ENCODE peak calls at places on chromosomes 13 and 19, in eight cellular contexts. L is right lobe of liver, Z is transverse colon, Y is tibial nerve, C is uterus, X is breast epithelium, U is ovary, E is gastrocnemius medialis. A is an unnamed sample.

GRCh38 chr13:104460553-104460952 is 1394.3 kb upstream of the SLC10A2 start:
- DNase-seq in L (no peak), Z (no peak), Y (no peak), C (no peak), X (no peak), U (no peak), E (no peak), A (no peak)

GRCh38 chr13:28449826-28450773 is 44.8 kb downstream of the FLT1 start:
- DNase-seq in L (no peak), Z (no peak), Y (no peak), C (no peak), X (no peak), U (no peak), E (no peak), A (no peak)

GRCh38 chr13:66312312-66313087 is 917.6 kb downstream of the PCDH9 start:
- DNase-seq in L (no peak), Z (peak; percentile 44), Y (no peak), C (no peak), X (no peak), U (peak; percentile 40), E (no peak), A (no peak)

GRCh38 chr19:6056801-6057650 is 53.3 kb downstream of the RFX2 start:
- DNase-seq in L (peak; percentile 65), Z (peak; percentile 70), Y (no peak), C (peak; percentile 91), X (peak; percentile 78), U (peak; percentile 87), E (peak; percentile 70), A (no peak)

GRCh38 chr19:6735181-6735891 is 2.0 kb downstream of the GPR108 start:
- DNase-seq in L (no peak), Z (no peak), Y (no peak), C (no peak), X (no peak), U (no peak), E (no peak), A (no peak)

GRCh38 chr19:6126335-6126974 is 9.0 kb upstream of the ACSBG2 start:
- DNase-seq in L (no peak), Z (no peak), Y (no peak), C (no peak), X (no peak), U (no peak), E (no peak), A (no peak)

GRCh38 chr13:37348916-37349653 is 243.6 kb upstream of the CSNK1A1L start:
- DNase-seq in L (no peak), Z (no peak), Y (no peak), C (no peak), X (no peak), U (no peak), E (no peak), A (no peak)

GRCh38 chr13:77800219-77800618 is 102.7 kb downstream of the SLAIN1 start:
- DNase-seq in L (no peak), Z (no peak), Y (no peak), C (no peak), X (no peak), U (no peak), E (no peak), A (no peak)

GRCh38 chr13:31998131-31998530 is 33.4 kb upstream of the FRY start:
- DNase-seq in L (no peak), Z (no peak), Y (no peak), C (no peak), X (no peak), U (no peak), E (no peak), A (no peak)

GRCh38 chr13:44303681-44304432 is 69.8 kb upstream of the SERP2 start:
- DNase-seq in L (no peak), Z (peak; percentile 41), Y (no peak), C (peak; percentile 87), X (peak; percentile 53), U (peak; percentile 60), E (peak; percentile 69), A (no peak)

GRCh38 chr19:46980756-46981155 is 38.9 kb upstream of the NPAS1 start:
- DNase-seq in L (no peak), Z (no peak), Y (no peak), C (no peak), X (no peak), U (no peak), E (no peak), A (no peak)

GRCh38 chr13:44141725-44142539 is 231.7 kb upstream of the SERP2 start:
- DNase-seq in L (peak; percentile 98), Z (peak; percentile 99), Y (peak; percentile 96), C (peak; percentile 96), X (peak; percentile 98), U (peak; percentile 99), E (peak; percentile 96), A (peak; percentile 86)

GRCh38 chr13:25044071-25044470 is 51.9 kb upstream of the PABPC3 start:
- DNase-seq in L (no peak), Z (no peak), Y (no peak), C (no peak), X (no peak), U (no peak), E (no peak), A (no peak)

GRCh38 chr13:106917024-106917491 is 349.1 kb upstream of the ARGLU1 start:
- DNase-seq in L (peak; percentile 24), Z (no peak), Y (no peak), C (peak; percentile 22), X (no peak), U (no peak), E (no peak), A (no peak)

GRCh38 chr19:28289294-28290063 is 923.5 kb downstream of the UQCRFS1 start:
- DNase-seq in L (no peak), Z (peak; percentile 69), Y (no peak), C (no peak), X (no peak), U (no peak), E (no peak), A (no peak)

GRCh38 chr13:89515948-89516347 is 1831.5 kb upstream of the MIR17HG start:
- DNase-seq in L (no peak), Z (no peak), Y (no peak), C (no peak), X (no peak), U (no peak), E (no peak), A (no peak)

GRCh38 chr19:2716722-2717637 is 4.2 kb downstream of the DIRAS1 start:
- DNase-seq in L (no peak), Z (no peak), Y (no peak), C (no peak), X (no peak), U (no peak), E (no peak), A (no peak)

GRCh38 chr19:36420961-36421748 is 2.7 kb upstream of the ZFP82 start:
- DNase-seq in L (peak; percentile 16), Z (no peak), Y (no peak), C (peak; percentile 17), X (peak; percentile 51), U (no peak), E (no peak), A (no peak)

GRCh38 chr19:55228015-55228391 is 560 bp downstream of the TMEM86B start:
- DNase-seq in L (no peak), Z (no peak), Y (no peak), C (no peak), X (no peak), U (no peak), E (no peak), A (no peak)

GRCh38 chr13:40749327-40749726 is 21.7 kb downstream of the MRPS31 start:
- DNase-seq in L (no peak), Z (no peak), Y (no peak), C (no peak), X (no peak), U (no peak), E (no peak), A (no peak)
- TF ChIP-seq CTCF in L (peak; percentile 21), Z (peak; percentile 3), Y (no peak), C (peak; percentile 11), X (no peak), U (no peak), E (no peak), A (no peak)

GRCh38 chr19:42324655-42325307 is 654 bp upstream of the MEGF8 start:
- DNase-seq in L (peak; percentile 33), Z (peak; percentile 22), Y (no peak), C (no peak), X (no peak), U (peak; percentile 64), E (no peak), A (no peak)

GRCh38 chr19:42323852-42324654 is 1.4 kb upstream of the MEGF8 start:
- DNase-seq in L (peak; percentile 35), Z (peak; percentile 32), Y (no peak), C (no peak), X (no peak), U (peak; percentile 46), E (no peak), A (no peak)

GRCh38 chr19:42326969-42327368 is 1.5 kb downstream of the MEGF8 start:
- DNase-seq in L (no peak), Z (no peak), Y (no peak), C (no peak), X (no peak), U (no peak), E (no peak), A (no peak)

GRCh38 chr19:42325896-42326771 is 699 bp downstream of the MEGF8 start:
- DNase-seq in L (peak; percentile 46), Z (no peak), Y (no peak), C (no peak), X (no peak), U (peak; percentile 58), E (no peak), A (no peak)

DNA sequence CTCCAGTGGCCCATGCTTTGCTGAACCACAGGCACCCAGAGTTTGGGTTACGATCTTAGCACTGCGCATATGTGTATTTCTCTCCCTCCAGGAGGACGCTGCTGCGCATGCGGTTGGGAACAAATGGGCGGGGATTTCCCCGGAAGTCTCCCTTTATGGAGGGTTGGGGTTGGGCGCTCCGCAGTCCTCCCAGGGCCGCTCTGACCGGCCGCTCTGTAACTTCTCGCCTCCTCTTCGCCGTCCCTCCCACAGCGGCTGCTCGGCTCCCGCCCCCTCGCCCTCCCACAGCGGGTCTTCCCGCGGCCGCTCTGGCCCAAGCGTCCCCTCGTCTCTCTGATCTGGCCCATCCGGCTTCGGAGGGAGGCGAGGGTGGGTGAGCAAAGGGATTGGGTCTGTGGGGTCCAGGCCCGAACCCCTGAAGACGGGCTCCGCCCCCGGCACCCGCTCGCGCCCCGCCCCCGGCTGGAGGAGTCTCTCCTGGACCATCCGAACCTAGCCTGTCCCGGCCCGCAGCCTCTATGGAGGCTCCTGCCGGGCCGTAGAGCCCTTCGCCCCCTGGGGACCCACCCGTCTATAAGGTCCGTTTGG is at the start of gene MEGF8:
- DNase-seq in L (peak; percentile 96), Z (peak; percentile 99), Y (peak; percentile 92), C (peak; percentile 98), X (peak; percentile 98), U (peak; percentile 98), E (peak; percentile 96), A (peak; percentile 85)
- TF ChIP-seq POLR2A in L (peak; percentile 74), Z (peak; percentile 81), Y (peak; percentile 73), C (no peak), X (no peak), U (no peak), E (peak; percentile 84), A (peak; percentile 41)

DNA sequence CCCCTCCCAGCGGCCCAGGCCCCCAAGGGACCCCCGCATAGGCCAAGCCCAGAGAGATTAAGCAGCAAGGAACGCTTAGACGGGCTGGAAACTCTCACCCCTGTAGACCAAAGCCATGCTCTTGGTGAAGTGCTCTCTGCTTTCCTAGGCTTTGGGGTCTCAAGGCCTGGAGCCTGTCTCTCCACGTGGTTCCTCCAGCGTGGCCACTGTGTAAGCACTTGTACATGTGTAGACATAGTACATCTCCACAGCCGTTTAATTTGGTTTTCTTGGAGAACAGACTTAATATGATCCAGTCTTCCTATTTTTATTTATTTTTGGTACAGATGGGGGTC is 1.1 kb downstream of the NUDT19 start:
- DNase-seq in L (no peak), Z (no peak), Y (no peak), C (no peak), X (no peak), U (no peak), E (no peak), A (no peak)
- H3K4me1 ChIP-seq in L (peaks cover 58% of the 10 kb centered on the region), Z (peaks cover 41% of the 10 kb centered on the region), Y (no peaks in the 10 kb centered on the region), C (no peaks in the 10 kb centered on the region), X (no peaks in the 10 kb centered on the region), U (peaks cover 20% of the 10 kb centered on the region), E (peaks cover 46% of the 10 kb centered on the region), A (peaks cover 32% of the 10 kb centered on the region)

GRCh38 chr19:56838930-56839664 is 1.4 kb downstream of the PEG3 start:
- DNase-seq in L (peak; percentile 94), Z (peak; percentile 84), Y (peak; percentile 99), C (peak; percentile 99), X (peak; percentile 97), U (peak; percentile 95), E (peak; percentile 85), A (peak; percentile 56)
- TF ChIP-seq CTCF in L (no peak), Z (no peak), Y (no peak), C (no peak), X (no peak), U (no peak), E (no peak), A (no peak)